ENCODE peak calls at places on chromosome 20, in nine cellular contexts. C is right atrium auricular region, D is endodermal cell, Y is H9, X is fibroblast of villous mesenchyme, S is fibroblast of pulmonary artery, F is cardiac fibroblast, W is epithelial cell of esophagus, Q is heart right ventricle. M is an unnamed sample.
A peak's percentile ranks its signal among the peaks of the same experiment; 100 is the strongest.

GRCh38 chr20:13397300-13397724 is 176.2 kb downstream of the ISM1 start:
- DNase-seq in C (no peak), D (no peak), Y (no peak), X (no peak), S (peak; percentile 12), F (peak; percentile 40), W (no peak), Q (no peak), M (no peak)

GRCh38 chr20:64041040-64041780 is 5.2 kb downstream of the C20orf204 start:
- DNase-seq in C (no peak), D (no peak), Y (no peak), X (peak; percentile 33), S (no peak), F (no peak), W (no peak), Q (no peak), M (no peak)

GRCh38 chr20:62320581-62321354 is 18.0 kb downstream of the ADRM1 start:
- DNase-seq in C (no peak), D (peak; percentile 88), Y (peak; percentile 72), X (peak; percentile 14), S (no peak), F (peak; percentile 27), W (peak; percentile 51), Q (no peak), M (no peak)

GRCh38 chr20:50356522-50356880 is 153.7 kb upstream of the PTPN1 start:
- DNase-seq in C (no peak), D (no peak), Y (no peak), X (no peak), S (no peak), F (no peak), W (no peak), Q (no peak), M (no peak)

GRCh38 chr20:50333856-50334255 is 143.2 kb downstream of the CEBPB start:
- DNase-seq in C (no peak), D (no peak), Y (no peak), X (peak; percentile 98), S (peak; percentile 64), F (peak; percentile 72), W (peak; percentile 90), Q (no peak), M (no peak)

GRCh38 chr20:44460795-44461141 is 14.9 kb upstream of the TTPAL start:
- DNase-seq in C (no peak), D (no peak), Y (no peak), X (peak; percentile 28), S (peak; percentile 57), F (peak; percentile 61), W (peak; percentile 58), Q (no peak), M (no peak)

GRCh38 chr20:33993800-33994623 is at the start of gene RALY:
- DNase-seq in C (peak; percentile 81), D (peak; percentile 91), Y (peak; percentile 79), X (peak; percentile 84), S (peak; percentile 76), F (peak; percentile 77), W (peak; percentile 85), Q (peak; percentile 86), M (peak; percentile 84)

GRCh38 chr20:62876826-62877728 is 15.5 kb upstream of the TCFL5 start:
- DNase-seq in C (peak; percentile 83), D (peak; percentile 70), Y (peak; percentile 50), X (no peak), S (peak; percentile 70), F (peak; percentile 52), W (no peak), Q (peak; percentile 82), M (no peak)

GRCh38 chr20:4513720-4514119 is 208.0 kb upstream of the PRND start:
- DNase-seq in C (no peak), D (no peak), Y (no peak), X (peak; percentile 34), S (peak; percentile 71), F (peak; percentile 90), W (peak; percentile 79), Q (no peak), M (no peak)

GRCh38 chr20:33947709-33948295 is 45.9 kb upstream of the RALY start:
- DNase-seq in C (no peak), D (peak; percentile 91), Y (peak; percentile 87), X (peak; percentile 49), S (peak; percentile 49), F (peak; percentile 66), W (peak; percentile 54), Q (no peak), M (peak; percentile 62)

GRCh38 chr20:53279735-53280134 is 307.6 kb downstream of the TSHZ2 start:
- DNase-seq in C (no peak), D (no peak), Y (no peak), X (no peak), S (no peak), F (no peak), W (no peak), Q (no peak), M (no peak)

GRCh38 chr20:56513807-56514150 is 10.8 kb upstream of the FAM209A start:
- DNase-seq in C (no peak), D (no peak), Y (no peak), X (no peak), S (no peak), F (no peak), W (no peak), Q (no peak), M (no peak)

GRCh38 chr20:56517211-56517610 is 7.3 kb upstream of the FAM209A start:
- DNase-seq in C (no peak), D (no peak), Y (no peak), X (no peak), S (no peak), F (no peak), W (no peak), Q (no peak), M (no peak)

GRCh38 chr20:56517641-56518040 is 6.9 kb upstream of the FAM209A start:
- DNase-seq in C (no peak), D (no peak), Y (no peak), X (no peak), S (no peak), F (no peak), W (no peak), Q (no peak), M (no peak)

GRCh38 chr20:56516631-56517030 is 7.9 kb upstream of the FAM209A start:
- DNase-seq in C (no peak), D (no peak), Y (no peak), X (no peak), S (no peak), F (no peak), W (no peak), Q (no peak), M (no peak)

GRCh38 chr20:56515657-56516381 is 8.7 kb upstream of the FAM209A start:
- DNase-seq in C (no peak), D (no peak), Y (no peak), X (peak; percentile 10), S (peak; percentile 49), F (peak; percentile 43), W (no peak), Q (peak; percentile 35), M (no peak)
- TF ChIP-seq CTCF in C (peak; percentile 41), D (peak; percentile 18), Y (peak; percentile 23), X (peak; percentile 27), S (peak; percentile 44), F (peak; percentile 23), W (peak; percentile 13), Q (no peak), M (no peak)

DNA sequence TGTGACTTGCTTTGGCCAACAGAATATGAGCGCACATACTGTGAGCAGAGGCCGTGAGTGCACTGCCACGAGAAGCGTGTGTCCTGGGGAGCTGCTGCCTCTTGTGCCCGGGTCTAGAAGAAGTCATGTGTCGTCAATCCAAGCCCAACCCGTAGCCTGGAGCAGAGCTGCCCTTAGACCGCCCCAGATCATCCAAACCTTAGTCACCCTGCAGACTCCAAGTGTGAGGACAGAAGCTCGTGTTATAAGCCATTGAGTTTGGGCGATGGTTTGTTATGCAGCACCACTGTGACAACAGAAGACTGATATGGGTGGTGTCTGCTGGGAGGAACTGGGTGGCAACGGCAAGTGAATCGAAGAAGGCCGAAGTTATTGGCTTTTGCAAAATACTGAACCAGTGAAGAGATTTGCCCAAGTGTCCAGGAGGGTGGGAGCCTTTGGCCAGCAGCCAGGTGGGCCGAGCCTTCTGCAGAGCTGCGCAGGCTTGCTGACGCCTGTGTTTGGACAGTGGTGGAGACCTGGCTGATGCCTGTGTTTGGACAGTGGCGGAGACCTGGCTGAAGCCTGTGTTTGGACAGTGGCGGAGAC is 101.3 kb upstream of the SULF2 start:
- DNase-seq in C (no peak), D (no peak), Y (no peak), X (no peak), S (no peak), F (no peak), W (no peak), Q (no peak), M (no peak)
- TF ChIP-seq CTCF in C (no peak), D (no peak), Y (no peak), X (no peak), S (no peak), F (no peak), W (no peak), Q (no peak), M (no peak)

DNA sequence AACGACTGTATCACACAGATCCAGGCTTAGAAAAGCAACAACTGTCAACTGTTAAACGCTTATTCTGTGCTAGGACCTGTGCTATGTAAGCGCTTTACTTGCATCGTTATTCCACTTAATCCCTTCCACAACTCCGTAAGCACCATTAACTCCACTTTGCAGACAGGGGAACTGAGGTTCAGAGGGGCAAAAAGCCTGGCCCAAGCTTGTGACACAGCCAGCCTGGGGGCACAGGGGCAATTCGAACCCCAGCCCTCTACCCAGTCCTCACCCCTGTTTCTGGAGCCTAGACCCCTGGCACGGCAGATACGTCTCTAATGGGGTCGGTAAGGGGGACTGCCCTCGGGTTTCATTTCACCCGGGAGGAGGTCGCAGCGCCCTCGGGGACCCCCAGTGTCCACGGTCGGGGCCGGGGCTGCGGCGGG is 428 bp downstream of the DSN1 start:
- DNase-seq in C (no peak), D (no peak), Y (no peak), X (peak; percentile 13), S (no peak), F (no peak), W (peak; percentile 13), Q (no peak), M (no peak)
- TF ChIP-seq CTCF in C (no peak), D (no peak), Y (no peak), X (no peak), S (no peak), F (no peak), W (no peak), Q (no peak), M (no peak)

GRCh38 chr20:326645-327031 is 1.3 kb downstream of the SOX12 start:
- DNase-seq in C (no peak), D (peak; percentile 83), Y (no peak), X (peak; percentile 18), S (no peak), F (peak; percentile 14), W (no peak), Q (no peak), M (peak; percentile 43)
- TF ChIP-seq CTCF in C (no peak), D (peak; percentile 15), Y (no peak), X (no peak), S (no peak), F (no peak), W (no peak), Q (no peak), M (no peak)

DNA sequence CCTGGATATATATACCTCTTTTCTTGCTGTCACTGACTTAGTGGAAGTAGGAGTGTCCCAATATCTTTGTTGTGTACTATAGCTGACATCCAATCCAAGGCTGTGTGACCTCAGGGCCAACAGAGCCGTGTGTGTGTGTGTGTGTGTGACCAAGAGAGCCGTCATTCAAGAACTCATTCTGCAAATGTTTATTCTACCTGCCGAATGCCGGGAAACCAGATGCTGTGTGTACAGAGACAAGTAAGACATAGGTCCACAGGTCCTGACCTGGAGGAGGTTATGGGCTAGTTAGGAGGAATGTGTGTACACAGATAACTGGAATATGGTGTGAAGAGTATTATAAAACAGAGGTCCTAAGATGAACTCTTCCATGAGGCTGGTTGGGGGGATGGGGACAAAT is 190.0 kb downstream of the DHX35 start:
- DNase-seq in C (no peak), D (no peak), Y (no peak), X (no peak), S (no peak), F (no peak), W (no peak), Q (no peak), M (no peak)
- TF ChIP-seq CTCF in C (no peak), D (no peak), Y (no peak), X (no peak), S (no peak), F (no peak), W (no peak), Q (no peak), M (no peak)